ENCODE peak calls at places on chromosomes 7 and 10, in four cellular contexts. N is PC-3, U is HCT116, K is PC-9. A is an unnamed sample.

GRCh38 chr7:26444554-26444953 is 152.9 kb downstream of the SNX10 start:
- DNase-seq in N (no peak), U (no peak), K (no peak), A (no peak)

GRCh38 chr7:109092268-109092667 is 522.6 kb downstream of the DNAJB9 start:
- DNase-seq in N (no peak), U (peak; percentile 0), K (no peak), A (no peak)

GRCh38 chr7:39735903-39736302 is 112.5 kb downstream of the RALA start:
- DNase-seq in N (no peak), U (no peak), K (no peak), A (no peak)

GRCh38 chr7:101901661-101902491 is 84.5 kb downstream of the CUX1 start:
- DNase-seq in N (no peak), U (no peak), K (no peak), A (no peak)

GRCh38 chr10:125136087-125136486 is 24.3 kb downstream of the CTBP2 start:
- DNase-seq in N (no peak), U (no peak), K (no peak), A (no peak)

GRCh38 chr7:94003446-94004023 is 620 bp downstream of the BET1 start:
- DNase-seq in N (peak; percentile 26), U (no peak), K (no peak), A (peak; percentile 38)

GRCh38 chr10:73076361-73077183 is 20.1 kb downstream of the P4HA1 start:
- DNase-seq in N (peak; percentile 77), U (no peak), K (no peak), A (peak; percentile 37)

GRCh38 chr10:111879964-111880363 is 303.6 kb downstream of the GPAM start:
- DNase-seq in N (no peak), U (no peak), K (no peak), A (no peak)

GRCh38 chr7:39909526-39909925 is 40.5 kb upstream of the CDK13 start:
- DNase-seq in N (no peak), U (no peak), K (no peak), A (no peak)

GRCh38 chr10:60778214-60778977 is at the start of gene CDK1:
- DNase-seq in N (peak; percentile 100), U (peak; percentile 97), K (peak; percentile 99), A (peak; percentile 98)

GRCh38 chr10:60777696-60778213 is 523 bp upstream of the CDK1 start:
- DNase-seq in N (no peak), U (no peak), K (no peak), A (no peak)

GRCh38 chr10:60778978-60779668 is 845 bp downstream of the CDK1 start:
- DNase-seq in N (peak; percentile 33), U (no peak), K (no peak), A (no peak)

GRCh38 chr10:60781678-60782077 is 3.4 kb downstream of the CDK1 start:
- DNase-seq in N (no peak), U (no peak), K (no peak), A (no peak)
- H3K79me2 ChIP-seq in N (peaks cover 84% of the 10 kb centered on the region), U (peaks cover 84% of the 10 kb centered on the region), K (peaks cover 84% of the 10 kb centered on the region), A (peaks cover 66% of the 10 kb centered on the region)

DNA sequence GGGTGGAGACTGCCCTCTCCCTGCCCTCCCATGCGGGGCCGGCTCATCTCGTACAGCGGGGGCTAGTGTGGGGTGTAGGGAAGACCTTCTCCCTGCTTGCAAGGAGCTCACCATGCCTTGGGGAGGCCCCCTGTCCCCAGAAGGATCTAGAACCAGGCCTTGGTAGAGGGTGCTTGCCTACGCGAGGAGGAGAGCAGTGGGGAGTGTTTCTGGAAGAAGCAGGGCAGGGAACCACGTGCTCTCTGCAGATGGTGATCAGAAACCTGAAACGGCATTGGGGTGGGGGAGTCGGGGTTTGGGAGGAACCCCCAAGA is 2.7 kb downstream of the MAFK start:
- DNase-seq in N (no peak), U (no peak), K (no peak), A (no peak)
- H3K79me2 ChIP-seq in N (peaks cover 68% of the 10 kb centered on the region), U (peaks cover 72% of the 10 kb centered on the region), K (peaks cover 68% of the 10 kb centered on the region), A (peaks cover 60% of the 10 kb centered on the region)

GRCh38 chr10:1527951-1528350 is 209.4 kb downstream of the ADARB2 start:
- DNase-seq in N (no peak), U (no peak), K (no peak), A (no peak)
- H3K79me2 ChIP-seq in N (no peaks in the 10 kb centered on the region), U (no peaks in the 10 kb centered on the region), K (no peaks in the 10 kb centered on the region), A (no peaks in the 10 kb centered on the region)

DNA sequence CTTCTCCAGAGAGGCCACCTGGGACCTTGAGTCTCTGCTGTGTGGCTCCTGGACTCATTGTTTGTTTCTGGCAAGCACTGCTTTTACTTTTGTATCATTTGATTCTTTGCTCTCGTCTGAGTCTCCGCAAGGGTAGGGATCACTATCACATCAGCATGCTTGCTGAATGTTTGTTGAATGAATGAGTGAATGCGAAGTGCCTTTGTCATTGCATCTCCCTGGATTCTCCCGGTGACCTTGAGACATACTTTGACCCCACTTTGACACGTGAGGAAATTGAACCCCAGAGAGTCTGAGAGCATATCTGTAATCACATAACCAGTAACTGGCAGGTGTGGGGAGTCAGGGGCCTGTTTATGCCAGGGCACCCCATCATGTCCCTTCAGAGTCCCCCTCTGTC is 92.8 kb downstream of the ZMIZ1 start:
- DNase-seq in N (no peak), U (no peak), K (no peak), A (no peak)
- H3K79me2 ChIP-seq in N (peaks cover 50% of the 10 kb centered on the region), U (peaks cover 7% of the 10 kb centered on the region), K (peaks cover 33% of the 10 kb centered on the region), A (peaks cover 71% of the 10 kb centered on the region)

DNA sequence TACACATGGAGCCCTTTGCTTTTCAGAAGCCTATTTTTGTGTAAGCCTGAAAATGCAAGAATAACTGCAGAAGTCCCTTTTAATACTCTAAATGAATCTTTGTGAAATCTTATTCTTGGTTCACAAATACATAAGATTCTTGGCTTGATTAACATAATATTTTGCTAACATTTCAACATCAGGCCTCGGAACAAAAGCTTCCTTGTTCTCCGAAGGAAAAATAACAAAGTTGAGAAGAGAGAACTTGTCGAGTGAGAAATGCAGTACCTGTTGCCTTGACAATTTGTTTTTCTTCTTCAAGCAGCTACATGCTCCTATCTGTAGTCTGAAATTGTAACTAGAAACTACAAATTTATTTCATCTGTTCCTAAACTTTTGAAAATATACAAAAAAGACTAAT is 8.5 kb downstream of the NT5C2 start:
- DNase-seq in N (peak; percentile 18), U (no peak), K (no peak), A (no peak)
- H3K79me2 ChIP-seq in N (peaks cover 99% of the 10 kb centered on the region), U (peaks cover 98% of the 10 kb centered on the region), K (peaks cover 97% of the 10 kb centered on the region), A (peaks cover 99% of the 10 kb centered on the region)

GRCh38 chr10:128160335-128160734 is 34.1 kb upstream of the MKI67 start:
- DNase-seq in N (no peak), U (no peak), K (no peak), A (no peak)

GRCh38 chr10:128161031-128161430 is 34.8 kb upstream of the MKI67 start:
- DNase-seq in N (no peak), U (no peak), K (no peak), A (no peak)

GRCh38 chr10:128163701-128164100 is 37.5 kb upstream of the MKI67 start:
- DNase-seq in N (peak; percentile 25), U (no peak), K (no peak), A (no peak)

GRCh38 chr10:128165536-128165935 is 39.3 kb upstream of the MKI67 start:
- DNase-seq in N (no peak), U (no peak), K (no peak), A (no peak)
- H3K79me2 ChIP-seq in N (no peaks in the 10 kb centered on the region), U (no peaks in the 10 kb centered on the region), K (no peaks in the 10 kb centered on the region), A (no peaks in the 10 kb centered on the region)

GRCh38 chr10:113687041-113687440 is 7.3 kb downstream of the CASP7 start:
- DNase-seq in N (no peak), U (no peak), K (no peak), A (no peak)

GRCh38 chr10:113689057-113689456 is 9.3 kb downstream of the CASP7 start:
- DNase-seq in N (no peak), U (no peak), K (no peak), A (no peak)

GRCh38 chr10:113691381-113691780 is 11.7 kb downstream of the CASP7 start:
- DNase-seq in N (no peak), U (no peak), K (no peak), A (no peak)

GRCh38 chr10:113690749-113691148 is 11.0 kb downstream of the CASP7 start:
- DNase-seq in N (no peak), U (no peak), K (no peak), A (no peak)

DNA sequence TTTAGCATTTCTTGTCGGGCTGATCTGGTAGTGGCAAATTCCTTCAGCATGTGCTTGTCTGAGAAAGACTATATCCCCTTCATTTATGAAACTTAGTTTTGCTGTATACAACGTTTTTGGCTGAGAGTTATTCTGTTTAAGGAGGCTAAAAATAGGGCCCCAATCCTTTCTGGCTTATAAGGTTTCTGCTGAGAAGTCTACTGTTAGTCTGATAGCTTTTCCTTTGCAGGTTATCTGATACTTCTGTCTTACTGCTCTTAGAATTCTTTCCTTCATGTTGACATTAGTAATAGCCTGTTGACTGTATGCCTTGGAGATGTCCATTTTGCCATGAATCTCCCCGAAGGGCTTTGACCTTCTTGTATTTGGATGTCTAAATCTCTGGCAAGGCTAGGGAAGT is 9.9 kb downstream of the CASP7 start:
- DNase-seq in N (no peak), U (no peak), K (no peak), A (no peak)
- H3K79me2 ChIP-seq in N (peaks cover 21% of the 10 kb centered on the region), U (peaks cover 90% of the 10 kb centered on the region), K (no peaks in the 10 kb centered on the region), A (peaks cover 88% of the 10 kb centered on the region)

GRCh38 chr10:80192553-80192952 is 12.8 kb downstream of the ANXA11 start:
- DNase-seq in N (no peak), U (no peak), K (no peak), A (no peak)

GRCh38 chr10:80195046-80195574 is 10.2 kb downstream of the ANXA11 start:
- DNase-seq in N (no peak), U (no peak), K (no peak), A (no peak)

GRCh38 chr10:80188713-80189112 is 16.6 kb downstream of the ANXA11 start:
- DNase-seq in N (no peak), U (no peak), K (no peak), A (no peak)

GRCh38 chr10:80194373-80195045 is 10.8 kb downstream of the ANXA11 start:
- DNase-seq in N (no peak), U (no peak), K (no peak), A (no peak)

DNA sequence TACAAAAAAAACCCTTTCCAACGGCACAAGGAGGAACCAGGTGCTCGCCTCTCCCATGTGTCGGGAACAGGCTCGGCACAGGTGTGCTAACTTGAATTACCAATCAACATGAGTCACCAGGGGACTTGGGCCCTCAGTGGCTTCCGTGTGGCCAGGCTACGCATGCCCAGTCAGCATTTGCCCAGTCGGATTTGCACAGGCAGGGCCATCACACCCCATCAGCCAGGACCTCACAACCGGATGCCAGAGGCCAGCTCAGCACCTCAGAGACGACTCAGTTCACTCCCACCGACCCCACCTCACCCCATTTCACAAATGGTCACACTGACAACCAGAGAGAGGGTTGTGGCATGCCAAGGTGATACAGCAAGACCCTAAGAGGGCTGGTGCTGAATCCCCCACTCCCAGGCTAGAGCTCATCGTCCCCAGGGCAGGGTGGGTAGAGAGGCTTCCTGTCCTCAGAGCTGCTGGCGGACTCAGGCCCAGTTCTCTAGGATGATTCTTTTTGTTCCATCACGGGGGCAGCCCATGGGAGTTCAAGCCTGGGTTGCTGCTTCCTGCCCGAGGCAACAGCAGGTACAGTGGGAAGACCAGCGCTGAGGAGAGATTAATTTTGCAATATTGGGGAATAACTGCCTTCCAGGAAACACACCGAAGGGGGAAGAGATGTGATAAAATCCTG is 13.6 kb downstream of the ANXA11 start:
- DNase-seq in N (peak; percentile 80), U (no peak), K (peak; percentile 79), A (no peak)
- H3K79me2 ChIP-seq in N (peaks cover 98% of the 10 kb centered on the region), U (peaks cover 100% of the 10 kb centered on the region), K (peaks cover 94% of the 10 kb centered on the region), A (peaks cover 97% of the 10 kb centered on the region)